ENCODE peak calls at places on chromosomes 5 and 9, in six cellular contexts. W is mammary epithelial cell, X is stomach, F is SJSA1, T is tibial artery, C is BE2C. Z is an unnamed sample. For H3K4me1, the result is how much of the 10 kb centered on the place peaks cover.

GRCh38 chr9:130330202-130330601 is 64.6 kb downstream of the HMCN2 start:
- DNase-seq in F (no peak), C (peak), T (no peak), X (no peak), W (no peak), Z (no peak)

GRCh38 chr9:81146684-81147337 is 542.5 kb downstream of the TLE1 start:
- DNase-seq in F (peak), W (peak), T (no peak), C (no peak), X (no peak), Z (no peak)

GRCh38 chr9:14260101-14260500 is 53.8 kb downstream of the NFIB start:
- DNase-seq in F (no peak), T (no peak), W (no peak), C (no peak), X (no peak), Z (no peak)

GRCh38 chr5:74141053-74141452 is 499.5 kb downstream of the ENC1 start:
- DNase-seq in T (no peak), F (peak), C (no peak), W (peak), X (no peak), Z (no peak)

GRCh38 chr5:77080905-77081304 is 6.2 kb downstream of the ZBED3 start:
- DNase-seq in C (no peak), T (no peak), F (no peak), W (no peak), X (no peak), Z (no peak)

GRCh38 chr5:174311121-174311520 is 265.6 kb downstream of the NSG2 start:
- DNase-seq in T (no peak), F (no peak), X (no peak), C (no peak), W (no peak), Z (no peak)

GRCh38 chr5:7869474-7870136 is 657 bp downstream of the MTRR start:
- DNase-seq in T (no peak), X (peak), F (no peak), C (no peak), W (peak), Z (no peak)

GRCh38 chr5:12876541-12877298 is 972.5 kb upstream of the CTNND2 start:
- DNase-seq in X (no peak), W (no peak), T (no peak), C (no peak), F (no peak), Z (no peak)

GRCh38 chr9:18504707-18505106 is 30.8 kb downstream of the ADAMTSL1 start:
- DNase-seq in X (no peak), F (no peak), C (peak), W (no peak), T (no peak), Z (peak)

GRCh38 chr9:16223074-16223871 is 647.2 kb downstream of the BNC2 start:
- DNase-seq in F (no peak), T (no peak), C (no peak), W (no peak), X (no peak), Z (no peak)

GRCh38 chr5:71830626-71831539 is 111.8 kb downstream of the CARTPT start:
- DNase-seq in T (peak), W (peak), X (peak), C (peak), F (peak), Z (no peak)

GRCh38 chr9:14692536-14692917 is 705 bp downstream of the ZDHHC21 start:
- DNase-seq in W (no peak), F (no peak), C (no peak), X (no peak), T (no peak), Z (no peak)

GRCh38 chr9:36995927-36996471 is 38.1 kb downstream of the PAX5 start:
- DNase-seq in T (no peak), F (peak), X (peak), W (peak), C (peak), Z (peak)

GRCh38 chr5:43066231-43066798 is 26.2 kb upstream of the ANXA2R start:
- DNase-seq in F (peak), W (peak), X (peak), T (peak), C (peak), Z (peak)

GRCh38 chr9:95874989-95875304 is 544 bp upstream of the ERCC6L2 start:
- DNase-seq in T (peak), W (peak), C (peak), X (peak), F (no peak), Z (peak)

GRCh38 chr5:143576721-143577484 is 173.4 kb upstream of the NR3C1 start:
- DNase-seq in W (peak), T (no peak), C (no peak), F (peak), X (no peak), Z (no peak)

GRCh38 chr9:14180077-14180941 is 133.6 kb downstream of the NFIB start:
- DNase-seq in W (peak), F (no peak), C (no peak), T (no peak), X (peak), Z (no peak)

GRCh38 chr5:10445352-10445751 is 3.7 kb downstream of the ROPN1L start:
- DNase-seq in C (no peak), F (no peak), W (no peak), T (no peak), X (no peak), Z (no peak)

GRCh38 chr5:673140-673836 is 19.9 kb downstream of the TPPP start:
- DNase-seq in F (no peak), C (peak), X (no peak), W (no peak), T (peak), Z (peak)

GRCh38 chr5:122498163-122498562 is 186.1 kb downstream of the SNCAIP start:
- DNase-seq in C (peak), T (no peak), X (no peak), W (no peak), F (no peak), Z (peak)

GRCh38 chr5:10049825-10050455 is 199.7 kb downstream of the ATPSCKMT start:
- DNase-seq in F (no peak), C (no peak), W (no peak), T (no peak), X (no peak), Z (no peak)

GRCh38 chr5:86757824-86758223 is 140.1 kb downstream of the COX7C start:
- DNase-seq in T (no peak), W (peak), X (no peak), C (no peak), F (no peak), Z (no peak)

GRCh38 chr5:148794275-148794674 is 32.1 kb upstream of the ADRB2 start:
- DNase-seq in W (no peak), X (no peak), T (no peak), F (no peak), C (no peak), Z (no peak)

GRCh38 chr5:119435436-119436132 is 16.7 kb upstream of the HSD17B4 start:
- DNase-seq in T (peak), C (peak), X (peak), F (peak), W (peak), Z (peak)

GRCh38 chr5:5078009-5078897 is 61.9 kb upstream of the ADAMTS16 start:
- DNase-seq in X (no peak), F (no peak), C (no peak), W (no peak), T (no peak), Z (peak)

GRCh38 chr9:128863647-128864046 is 18.1 kb downstream of the KYAT1 start:
- DNase-seq in T (peak), C (peak), W (peak), F (peak), X (peak), Z (peak)

GRCh38 chr5:60945760-60946253 is 802 bp downstream of the NDUFAF2 start:
- DNase-seq in T (peak), X (peak), F (peak), W (peak), C (peak), Z (no peak)

GRCh38 chr5:172768573-172769323 is 2.2 kb downstream of the DUSP1 start:
- DNase-seq in X (peak), C (no peak), W (peak), F (peak), T (peak), Z (no peak)

GRCh38 chr9:68643901-68644809 is 60.9 kb upstream of the PIP5K1B start:
- DNase-seq in F (no peak), T (no peak), W (no peak), X (no peak), C (no peak), Z (peak)

DNA sequence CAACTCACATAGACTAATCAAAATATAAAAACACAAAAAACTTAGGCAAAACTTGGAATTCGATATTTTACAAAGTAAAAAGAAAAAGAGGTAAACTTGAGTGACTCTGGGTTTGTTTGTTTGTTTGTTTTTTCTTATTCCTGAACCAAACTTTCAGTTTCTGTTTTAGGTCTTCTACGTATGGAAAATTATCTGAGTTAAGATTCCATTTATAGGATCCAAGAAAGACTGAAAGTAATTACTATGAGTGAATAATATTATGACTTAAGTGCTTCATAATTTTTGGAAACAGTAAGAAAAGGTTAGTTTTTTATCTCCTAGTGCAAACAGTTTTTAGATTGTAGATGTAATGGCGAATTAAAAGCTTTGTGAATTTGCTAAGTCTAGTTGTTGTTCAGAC is 13.2 kb downstream of the ST8SIA4 start:
- DNase-seq in C (no peak), X (no peak), W (no peak), F (no peak), T (no peak), Z (no peak)
- H3K4me1 ChIP-seq in C (under half), X (under half), W (under half), F (under half), T (under half), Z (under half)

DNA sequence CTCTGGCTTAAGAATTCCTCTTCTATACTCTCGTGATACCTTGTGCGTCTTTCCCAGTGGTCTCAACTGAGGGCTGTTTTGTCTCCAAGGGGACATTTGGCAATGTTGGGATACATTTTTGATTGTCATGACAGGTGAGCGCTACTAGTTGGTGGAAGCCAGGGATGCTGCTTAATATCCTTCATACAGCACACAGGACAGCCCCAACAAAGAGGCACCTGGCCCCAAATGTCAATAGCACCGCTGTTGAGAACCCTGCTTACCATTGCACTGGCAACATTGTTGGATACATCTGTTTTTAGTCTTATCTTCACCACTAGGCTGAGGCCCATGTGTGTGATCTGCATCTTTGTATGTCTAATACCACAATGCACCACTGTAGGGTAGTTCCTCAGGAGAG is 114.1 kb downstream of the C9orf152 start:
- DNase-seq in W (no peak), T (no peak), F (no peak), X (no peak), C (no peak), Z (no peak)
- H3K4me1 ChIP-seq in W (under half), T (under half), F (under half), X (under half), C (under half), Z (under half)

DNA sequence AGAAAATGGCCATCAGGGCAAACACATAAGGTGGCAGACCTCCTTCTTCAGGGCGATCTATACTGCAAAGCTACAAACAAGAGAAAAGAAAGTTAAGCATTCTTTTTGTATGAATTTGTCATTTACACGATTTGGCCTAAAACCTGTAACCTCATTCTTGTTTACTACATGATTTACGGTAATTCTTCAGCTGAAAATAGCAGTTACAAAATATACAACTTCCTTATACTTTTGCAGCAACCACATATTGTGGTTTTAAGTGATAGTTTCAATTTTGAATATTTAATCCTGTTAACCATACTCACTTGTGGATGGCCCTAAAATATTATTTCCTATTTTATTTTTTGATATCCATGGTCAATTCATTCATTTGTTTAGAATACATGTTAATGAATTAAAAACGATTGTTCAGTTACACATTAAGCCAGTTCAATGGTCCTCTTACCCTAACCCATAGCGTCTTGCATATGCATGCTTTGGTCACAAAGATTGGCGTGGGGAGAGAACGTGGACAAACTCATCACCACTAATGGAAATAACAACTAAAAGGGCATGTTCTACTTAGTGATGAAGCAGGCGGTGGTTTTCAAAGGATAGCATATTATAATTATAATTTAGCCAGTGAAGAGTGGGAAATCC is 16.6 kb downstream of the TUT7 start:
- DNase-seq in T (no peak), W (no peak), C (no peak), X (no peak), F (no peak), Z (no peak)
- H3K4me1 ChIP-seq in T (under half), W (under half), C (under half), X (under half), F (under half), Z (under half)

DNA sequence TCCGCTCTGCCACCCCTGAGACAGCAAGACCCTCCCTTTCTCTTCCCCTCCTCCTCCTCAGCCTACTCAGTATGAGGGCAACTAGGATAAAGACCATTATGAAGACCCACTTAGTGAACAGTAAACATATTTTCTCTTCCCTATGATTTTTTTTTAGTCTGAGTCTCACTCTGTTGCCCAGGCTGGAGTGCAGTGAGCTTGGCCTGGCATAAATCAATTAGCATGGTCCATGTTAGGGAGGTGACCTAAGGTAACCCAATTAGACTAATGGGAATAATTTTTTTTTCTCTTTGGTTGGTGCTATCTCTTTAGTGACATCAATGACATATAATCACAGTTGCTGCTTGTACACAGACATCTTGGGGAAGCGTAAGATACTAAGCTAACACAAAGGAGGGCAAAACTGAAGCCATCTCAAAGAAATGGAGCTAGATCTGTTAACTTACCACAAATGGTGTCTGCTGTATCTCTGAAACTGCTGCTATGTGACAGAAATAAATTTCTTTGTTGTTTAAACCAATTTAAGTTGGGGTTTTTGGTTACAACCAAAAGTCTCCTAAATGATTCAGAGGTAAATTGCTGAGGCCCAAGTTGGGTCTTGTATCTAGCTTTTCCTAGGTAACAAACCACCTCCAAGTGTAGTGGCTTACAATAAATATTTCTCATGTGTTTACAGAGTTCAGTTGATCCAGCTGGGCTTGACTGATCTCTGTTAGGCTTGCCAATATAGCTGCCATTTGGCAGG is 13.3 kb downstream of the PKD2L2 start:
- DNase-seq in X (no peak), C (peak), F (no peak), T (no peak), W (no peak), Z (no peak)
- H3K4me1 ChIP-seq in X (under half), C (under half), F (under half), T (under half), W (under half), Z (under half)

GRCh38 chr5:171315925-171316257 is 6.8 kb downstream of the TLX3 start:
- DNase-seq in W (no peak), F (no peak), X (no peak), C (no peak), T (peak), Z (no peak)
- H3K4me1 ChIP-seq in W (under half), F (under half), X (half or more), C (under half), T (under half), Z (under half)

GRCh38 chr9:70120834-70121510 is 77.3 kb downstream of the MAMDC2 start:
- DNase-seq in C (peak), T (peak), X (no peak), W (peak), F (peak), Z (no peak)

GRCh38 chr9:70119786-70120185 is 76.1 kb downstream of the MAMDC2 start:
- DNase-seq in C (no peak), X (no peak), F (no peak), T (no peak), W (no peak), Z (no peak)

GRCh38 chr9:70121818-70122436 is 78.3 kb downstream of the MAMDC2 start:
- DNase-seq in T (no peak), X (no peak), W (peak), C (no peak), F (no peak), Z (no peak)

GRCh38 chr9:70114898-70115297 is 71.2 kb downstream of the MAMDC2 start:
- DNase-seq in C (no peak), X (no peak), W (no peak), F (no peak), T (no peak), Z (no peak)

DNA sequence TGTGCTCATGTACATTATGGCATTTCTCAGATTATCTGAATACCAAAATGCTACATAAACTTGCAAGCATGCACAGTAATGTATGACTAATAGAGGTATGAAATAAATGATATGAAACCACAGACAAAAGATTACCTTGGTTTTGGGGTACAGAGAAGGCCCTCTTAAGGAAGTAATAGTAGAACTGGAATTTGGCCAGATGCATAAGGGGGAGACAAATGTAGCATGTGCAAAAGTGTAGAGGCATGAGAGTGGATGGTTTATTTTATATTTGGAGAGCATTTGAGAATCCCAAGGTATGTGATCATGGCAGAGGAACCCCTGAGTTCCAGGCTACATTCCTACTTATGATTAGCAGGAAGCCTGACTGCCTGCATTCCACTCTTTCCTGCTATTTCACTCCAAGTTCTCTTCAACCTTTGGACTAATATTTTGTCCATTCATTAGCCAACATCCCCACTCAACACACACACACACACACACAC is 74.2 kb downstream of the MAMDC2 start:
- DNase-seq in X (no peak), W (peak), T (no peak), C (no peak), F (no peak), Z (no peak)
- H3K4me1 ChIP-seq in X (under half), W (half or more), T (under half), C (under half), F (under half), Z (under half)

GRCh38 chr5:158559066-158559465 is 540.6 kb downstream of the EBF1 start:
- DNase-seq in F (no peak), X (no peak), C (no peak), T (no peak), W (no peak), Z (no peak)
- H3K4me1 ChIP-seq in F (under half), X (under half), C (under half), T (under half), W (under half), Z (under half)